ENCODE peak calls at places on chromosomes 7 and 10, in four cellular contexts. X is A172; B is CD8-positive, alpha-beta memory T cell; L is B cell. N is an unnamed sample.

GRCh38 chr7:97024209-97025129 is at the start of gene DLX5:
- DNase-seq in X (no peak), B (no peak), L (no peak), N (no peak)

GRCh38 chr10:77228559-77228958 is 409.0 kb downstream of the KCNMA1 start:
- DNase-seq in L (no peak), B (no peak), X (no peak), N (no peak)

GRCh38 chr7:157408258-157409101 is 71.7 kb downstream of the DNAJB6 start:
- DNase-seq in B (no peak), L (no peak), X (no peak), N (no peak)

GRCh38 chr10:117004238-117004626 is 755 bp downstream of the SHTN1 start:
- DNase-seq in B (no peak), X (no peak), L (no peak), N (no peak)

GRCh38 chr7:72453436-72453835 is 41.3 kb upstream of the CALN1 start:
- DNase-seq in X (no peak), L (no peak), B (no peak), N (no peak)

GRCh38 chr10:132645630-132646442 is 108.2 kb downstream of the INPP5A start:
- DNase-seq in L (no peak), B (no peak), X (no peak), N (no peak)

GRCh38 chr10:77456414-77456813 is 181.2 kb downstream of the KCNMA1 start:
- DNase-seq in X (no peak), L (no peak), B (no peak), N (no peak)

GRCh38 chr10:6878067-6878412 is 298.0 kb upstream of the PRKCQ start:
- DNase-seq in L (no peak), B (no peak), X (no peak), N (no peak)

GRCh38 chr7:66423729-66424128 is 205.0 kb upstream of the KCTD7 start:
- DNase-seq in B (no peak), L (no peak), X (no peak), N (no peak)

GRCh38 chr10:124511205-124512039 is 49.8 kb downstream of the LHPP start:
- DNase-seq in L (no peak), X (no peak), B (no peak), N (no peak)

GRCh38 chr7:22387583-22387982 is 30.6 kb upstream of the RAPGEF5 start:
- DNase-seq in X (no peak), B (no peak), L (no peak), N (no peak)

GRCh38 chr10:42583828-42584227 is 54.5 kb downstream of the ZNF33B start:
- DNase-seq in L (no peak), B (no peak), X (no peak), N (no peak)

GRCh38 chr10:123945506-123945905 is 53.9 kb upstream of the CPXM2 start:
- DNase-seq in B (no peak), X (peak), L (no peak), N (peak)

GRCh38 chr7:97269741-97270140 is 152.2 kb downstream of the SDHAF3 start:
- DNase-seq in X (no peak), L (no peak), B (no peak), N (no peak)

GRCh38 chr10:4250497-4250887 is 465.5 kb upstream of the KLF6 start:
- DNase-seq in L (no peak), X (no peak), B (no peak), N (no peak)

GRCh38 chr10:34507217-34507616 is 307.9 kb downstream of the PARD3 start:
- DNase-seq in X (no peak), L (no peak), B (no peak), N (no peak)

GRCh38 chr10:30227481-30227880 is 121.6 kb downstream of the MTPAP start:
- DNase-seq in B (no peak), L (no peak), X (no peak), N (no peak)

GRCh38 chr7:5396542-5396941 is 27.1 kb downstream of the TNRC18 start:
- DNase-seq in X (no peak), L (peak), B (peak), N (peak)

GRCh38 chr7:131493559-131493958 is 62.9 kb downstream of the PODXL start:
- DNase-seq in L (no peak), B (no peak), X (no peak), N (no peak)

GRCh38 chr10:35808344-35808743 is 166.2 kb upstream of the FZD8 start:
- DNase-seq in B (no peak), L (no peak), X (no peak), N (no peak)

GRCh38 chr7:87416682-87417587 is 58.5 kb downstream of the ABCB4 start:
- DNase-seq in L (peak), B (peak), X (peak), N (peak)

GRCh38 chr7:91949221-91950009 is 8.8 kb downstream of the AKAP9 start:
- DNase-seq in L (no peak), B (no peak), X (peak), N (peak)

GRCh38 chr10:104435822-104436221 is 82.2 kb downstream of the CFAP58 start:
- DNase-seq in X (no peak), L (no peak), B (no peak), N (peak)

GRCh38 chr10:49746626-49747302 is 15.4 kb downstream of the OGDHL start:
- DNase-seq in X (no peak), B (no peak), L (no peak), N (no peak)

GRCh38 chr10:119153661-119154060 is 11.9 kb downstream of the SFXN4 start:
- DNase-seq in L (no peak), B (no peak), X (no peak), N (no peak)

GRCh38 chr7:65239707-65240352 is 133.8 kb upstream of the ZNF92 start:
- DNase-seq in L (peak), X (peak), B (no peak), N (peak)

GRCh38 chr7:40673285-40673684 is 538.5 kb downstream of the SUGCT start:
- DNase-seq in L (no peak), B (no peak), X (peak), N (no peak)

GRCh38 chr10:48439581-48440041 is 133.1 kb downstream of the MAPK8 start:
- DNase-seq in B (no peak), L (no peak), X (no peak), N (peak)

GRCh38 chr10:69807122-69807521 is 5.4 kb downstream of the COL13A1 start:
- DNase-seq in X (peak), L (no peak), B (no peak), N (no peak)

GRCh38 chr10:8663131-8663530 is 608.6 kb downstream of the GATA3 start:
- DNase-seq in X (no peak), L (no peak), B (no peak), N (no peak)

GRCh38 chr7:113134025-113134424 is 15.7 kb upstream of the SMIM30 start:
- DNase-seq in B (no peak), X (no peak), L (no peak), N (no peak)

GRCh38 chr7:113015038-113015645 is 71.5 kb downstream of the GPR85 start:
- DNase-seq in B (no peak), L (no peak), X (peak), N (peak)